ENCODE peak calls at places on chromosome 3, in five cellular contexts. One of them, this sample, is unnamed.

GRCh38 chr3:99505646-99506269 is 132.6 kb upstream of the COL8A1 start:
- DNase-seq in WTC11: no peak
- DNase-seq in A549: peak; percentile 46
- DNase-seq in brain microvascular endothelial cell: peak; percentile 96
- DNase-seq in iris pigment epithelial cell: peak; percentile 99
- DNase-seq in this sample: no peak

GRCh38 chr3:9769426-9770275 is at the start of gene CAMK1:
- DNase-seq in iris pigment epithelial cell: peak; percentile 72
- DNase-seq in A549: peak; percentile 44
- DNase-seq in brain microvascular endothelial cell: peak; percentile 45
- DNase-seq in WTC11: peak; percentile 75
- DNase-seq in this sample: peak; percentile 79

GRCh38 chr3:191502583-191502982 is 41.6 kb downstream of the PYDC2 start:
- DNase-seq in brain microvascular endothelial cell: no peak
- DNase-seq in A549: peak; percentile 12
- DNase-seq in WTC11: no peak
- DNase-seq in iris pigment epithelial cell: no peak
- DNase-seq in this sample: no peak

GRCh38 chr3:133486658-133487057 is 86.8 kb downstream of the BFSP2 start:
- DNase-seq in iris pigment epithelial cell: no peak
- DNase-seq in WTC11: no peak
- DNase-seq in A549: no peak
- DNase-seq in brain microvascular endothelial cell: no peak
- DNase-seq in this sample: no peak

GRCh38 chr3:28980131-28980530 is 300.7 kb upstream of the RBMS3 start:
- DNase-seq in iris pigment epithelial cell: no peak
- DNase-seq in A549: no peak
- DNase-seq in brain microvascular endothelial cell: no peak
- DNase-seq in WTC11: no peak
- DNase-seq in this sample: no peak

GRCh38 chr3:47475029-47475569 is 642 bp downstream of the SCAP start:
- DNase-seq in brain microvascular endothelial cell: peak; percentile 13
- DNase-seq in WTC11: no peak
- DNase-seq in A549: no peak
- DNase-seq in iris pigment epithelial cell: peak; percentile 44
- DNase-seq in this sample: peak; percentile 19

GRCh38 chr3:14503033-14503705 is 37.0 kb downstream of the GRIP2 start:
- DNase-seq in iris pigment epithelial cell: no peak
- DNase-seq in WTC11: no peak
- DNase-seq in brain microvascular endothelial cell: no peak
- DNase-seq in A549: no peak
- DNase-seq in this sample: no peak

GRCh38 chr3:196969660-196970546 is 1.3 kb upstream of the PIGZ start:
- DNase-seq in iris pigment epithelial cell: peak; percentile 39
- DNase-seq in brain microvascular endothelial cell: no peak
- DNase-seq in A549: peak; percentile 55
- DNase-seq in WTC11: peak; percentile 66
- DNase-seq in this sample: peak; percentile 23

GRCh38 chr3:95394286-95394685 is 1331.4 kb downstream of the NSUN3 start:
- DNase-seq in iris pigment epithelial cell: no peak
- DNase-seq in A549: no peak
- DNase-seq in WTC11: no peak
- DNase-seq in brain microvascular endothelial cell: no peak
- DNase-seq in this sample: no peak

GRCh38 chr3:189941125-189941524 is 179.6 kb downstream of the P3H2 start:
- DNase-seq in brain microvascular endothelial cell: no peak
- DNase-seq in WTC11: no peak
- DNase-seq in A549: no peak
- DNase-seq in iris pigment epithelial cell: no peak
- DNase-seq in this sample: no peak

GRCh38 chr3:142644502-142644901 is 48.3 kb downstream of the PLS1 start:
- DNase-seq in WTC11: no peak
- DNase-seq in iris pigment epithelial cell: no peak
- DNase-seq in brain microvascular endothelial cell: no peak
- DNase-seq in A549: no peak
- DNase-seq in this sample: no peak